ENCODE peak calls at places on chromosomes 4 and X, in six cellular contexts. K, Z, I, G, V and Y are unnamed samples.

GRCh38 chr4:153152453-153153338 is 51.5 kb upstream of the TRIM2 start:
- DNase-seq in K (peak; percentile 19), Z (no peak), I (peak; percentile 40), G (no peak), V (no peak), Y (peak; percentile 55)

GRCh38 chr4:129358571-129358970 is 262.6 kb downstream of the C4orf33 start:
- DNase-seq in K (peak; percentile 75), Z (peak; percentile 18), I (no peak), G (no peak), V (peak; percentile 78), Y (peak; percentile 38)

GRCh38 chr4:108834787-108835384 is 72.0 kb upstream of the ETNPPL start:
- DNase-seq in K (peak; percentile 46), Z (peak; percentile 32), I (peak; percentile 65), G (no peak), V (peak; percentile 75), Y (no peak)

GRCh38 chr4:29711226-29711625 is 1008.9 kb upstream of the PCDH7 start:
- DNase-seq in K (no peak), Z (no peak), I (no peak), G (no peak), V (peak; percentile 22), Y (peak; percentile 26)

GRCh38 chr4:85734446-85734845 is 259.5 kb downstream of the ARHGAP24 start:
- DNase-seq in K (peak; percentile 25), Z (no peak), I (no peak), G (no peak), V (peak; percentile 31), Y (no peak)

GRCh38 chrX:47278684-47279083 is 45.9 kb downstream of the USP11 start:
- DNase-seq in K (peak; percentile 49), Z (no peak), I (no peak), G (no peak), V (peak; percentile 63), Y (peak; percentile 51)

GRCh38 chr4:123397276-123398150 is 918 bp downstream of the SPRY1 start:
- DNase-seq in K (peak; percentile 31), Z (no peak), I (peak; percentile 88), G (no peak), V (peak; percentile 42), Y (peak; percentile 45)

GRCh38 chrX:137342969-137343368 is 223.0 kb upstream of the ZIC3 start:
- DNase-seq in K (no peak), Z (no peak), I (no peak), G (no peak), V (no peak), Y (no peak)

GRCh38 chr4:144989306-144989705 is 108.7 kb downstream of the ANAPC10 start:
- DNase-seq in K (no peak), Z (no peak), I (no peak), G (no peak), V (no peak), Y (no peak)

GRCh38 chr4:2186133-2186864 is 55.6 kb downstream of the HAUS3 start:
- DNase-seq in K (no peak), Z (no peak), I (peak; percentile 76), G (no peak), V (peak; percentile 24), Y (peak; percentile 55)

DNA sequence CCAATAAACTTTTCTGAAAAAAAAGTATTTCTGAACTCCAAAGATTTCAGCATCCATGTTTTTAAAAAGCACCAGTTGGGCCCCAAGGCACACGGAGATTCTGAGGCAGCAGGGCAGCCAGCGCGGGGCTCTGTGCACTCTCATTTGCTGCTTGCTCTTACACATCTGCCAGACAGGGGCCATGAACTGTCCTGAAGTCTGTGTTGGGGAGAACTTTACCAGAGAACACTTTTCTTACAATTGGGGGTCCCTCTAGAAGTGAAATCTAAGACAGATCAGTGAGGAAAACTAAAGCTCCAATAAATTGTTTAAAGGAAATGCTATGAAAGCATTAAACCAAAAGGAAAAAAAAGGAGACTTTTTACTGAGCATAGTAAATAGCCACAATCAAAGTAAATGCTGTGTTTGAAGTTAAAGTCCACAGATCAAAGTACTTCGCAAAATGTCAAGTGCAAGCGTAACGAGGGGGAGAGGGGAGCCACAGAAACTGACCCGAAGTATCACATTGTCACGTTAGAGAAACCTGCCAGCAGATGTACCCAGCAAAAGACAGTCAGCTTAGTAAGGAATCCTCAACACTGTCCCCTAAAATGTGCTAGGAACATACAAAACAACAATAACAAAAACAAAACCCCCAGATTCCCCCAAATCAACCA is 37.8 kb downstream of the SORBS2 start:
- DNase-seq in K (no peak), Z (no peak), I (no peak), G (no peak), V (no peak), Y (peak; percentile 23)
- H3K4me3 ChIP-seq in K (peak overlapping the region; percentile 65), Z (peak overlapping the region; percentile 24), I (no peak overlapping the region), G (peak overlapping the region; percentile 26), V (no peak overlapping the region), Y (no peak overlapping the region)

DNA sequence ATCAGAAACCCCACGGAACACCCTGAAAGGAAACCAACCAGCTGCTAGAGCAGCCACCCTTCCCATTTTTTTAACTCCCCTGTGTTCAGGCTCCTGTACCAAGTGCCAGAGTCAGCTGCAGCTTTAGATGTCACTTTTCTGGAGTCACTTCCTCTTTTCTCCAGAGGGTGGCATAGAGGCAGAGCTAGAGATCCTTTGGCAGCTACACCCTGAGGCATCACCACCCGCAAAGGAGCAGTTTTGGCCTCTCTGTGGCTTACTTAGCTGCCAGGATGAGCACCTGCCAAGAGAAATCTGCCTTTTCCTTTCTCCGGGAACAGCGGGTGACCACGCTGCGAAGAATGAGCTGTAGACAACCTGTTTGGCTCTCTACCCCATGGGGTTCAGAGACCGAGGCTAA is 58.0 kb upstream of the CHRDL1 start:
- DNase-seq in K (peak; percentile 5), Z (no peak), I (peak; percentile 53), G (no peak), V (peak; percentile 32), Y (peak; percentile 2)
- TF ChIP-seq CTCF in K (no peak), Z (peak; percentile 47), I (peak; percentile 52), G (no peak), V (peak; percentile 36), Y (peak; percentile 25)

GRCh38 chrX:2325076-2325784 is 175.5 kb downstream of the DHRSX start:
- DNase-seq in K (peak; percentile 94), Z (peak; percentile 70), I (no peak), G (peak; percentile 90), V (peak; percentile 92), Y (peak; percentile 78)
- H3K4me3 ChIP-seq in K (peak overlapping the region; percentile 41), Z (peak overlapping the region; percentile 36), I (no peak overlapping the region), G (peak overlapping the region; percentile 52), V (peak overlapping the region; percentile 44), Y (no peak overlapping the region)

GRCh38 chr4:10620935-10621488 is 63.6 kb downstream of the CLNK start:
- DNase-seq in K (no peak), Z (no peak), I (no peak), G (no peak), V (no peak), Y (no peak)

GRCh38 chr4:10622728-10623127 is 61.8 kb downstream of the CLNK start:
- DNase-seq in K (no peak), Z (no peak), I (no peak), G (no peak), V (no peak), Y (no peak)

GRCh38 chr4:10619855-10620254 is 64.7 kb downstream of the CLNK start:
- DNase-seq in K (no peak), Z (no peak), I (no peak), G (no peak), V (no peak), Y (no peak)

GRCh38 chr4:10623241-10623640 is 61.3 kb downstream of the CLNK start:
- DNase-seq in K (peak; percentile 66), Z (no peak), I (no peak), G (no peak), V (no peak), Y (peak; percentile 43)

GRCh38 chr4:10619220-10619619 is 65.3 kb downstream of the CLNK start:
- DNase-seq in K (peak; percentile 83), Z (no peak), I (no peak), G (no peak), V (peak; percentile 37), Y (peak; percentile 72)
- TF ChIP-seq CTCF in K (no peak), Z (no peak), I (peak; percentile 6), G (no peak), V (no peak), Y (no peak)